ENCODE peak calls at places on chromosomes 5 and 9, in five cellular contexts. T, F, G, W and I are unnamed samples.

GRCh38 chr5:102048940-102049339 is 247.1 kb downstream of the SLCO4C1 start:
- DNase-seq in T (no peak), F (no peak), G (no peak), W (no peak), I (no peak)

GRCh38 chr5:154945695-154946301 is 4.9 kb downstream of the MRPL22 start:
- DNase-seq in T (peak), F (peak), G (peak), W (no peak), I (no peak)

GRCh38 chr9:110641350-110641749 is 27.2 kb upstream of the MUSK start:
- DNase-seq in T (no peak), F (no peak), G (no peak), W (peak), I (no peak)

GRCh38 chr5:137708796-137709559 is 26.9 kb downstream of the KLHL3 start:
- DNase-seq in T (no peak), F (no peak), G (no peak), W (no peak), I (no peak)

GRCh38 chr5:54603372-54603771 is 85.8 kb downstream of the SNX18 start:
- DNase-seq in T (no peak), F (no peak), G (no peak), W (no peak), I (no peak)

GRCh38 chr9:35645736-35646582 is 4.8 kb downstream of the SIT1 start:
- DNase-seq in T (peak), F (no peak), G (no peak), W (peak), I (peak)

GRCh38 chr5:173532689-173533250 is 83.7 kb downstream of the BOD1 start:
- DNase-seq in T (no peak), F (no peak), G (no peak), W (no peak), I (no peak)

GRCh38 chr9:77712533-77713130 is 64.5 kb upstream of the GNA14 start:
- DNase-seq in T (no peak), F (no peak), G (no peak), W (peak), I (no peak)

GRCh38 chr9:35962126-35962906 is 4.4 kb upstream of the OR2S2 start:
- DNase-seq in T (peak), F (no peak), G (no peak), W (peak), I (no peak)

GRCh38 chr9:6833518-6834192 is 75.9 kb downstream of the KDM4C start:
- DNase-seq in T (no peak), F (no peak), G (no peak), W (peak), I (no peak)

GRCh38 chr9:80030801-80031200 is 459.0 kb downstream of the TLE4 start:
- DNase-seq in T (no peak), F (no peak), G (no peak), W (peak), I (no peak)

GRCh38 chr5:154058055-154059038 is 19.6 kb downstream of the MFAP3 start:
- DNase-seq in T (no peak), F (peak), G (peak), W (peak), I (peak)

GRCh38 chr5:43573058-43573457 is 16.2 kb upstream of the PAIP1 start:
- DNase-seq in T (no peak), F (no peak), G (no peak), W (peak), I (no peak)

GRCh38 chr9:68685770-68686169 is 19.3 kb upstream of the PIP5K1B start:
- DNase-seq in T (peak), F (peak), G (peak), W (no peak), I (peak)

GRCh38 chr5:123701511-123702200 is 189.7 kb downstream of the CSNK1G3 start:
- DNase-seq in T (no peak), F (no peak), G (no peak), W (peak), I (no peak)

GRCh38 chr5:32542216-32543059 is 42.9 kb upstream of the SUB1 start:
- DNase-seq in T (no peak), F (peak), G (peak), W (peak), I (no peak)

GRCh38 chr9:6634441-6634840 is 11.1 kb downstream of the GLDC start:
- DNase-seq in T (no peak), F (no peak), G (no peak), W (no peak), I (no peak)

GRCh38 chr5:149549461-149550266 is 1.6 kb downstream of the CSNK1A1 start:
- DNase-seq in T (peak), F (peak), G (peak), W (peak), I (peak)

GRCh38 chr9:114627553-114627952 is 16.5 kb downstream of the TMEM268 start:
- DNase-seq in T (no peak), F (no peak), G (no peak), W (no peak), I (no peak)

GRCh38 chr9:133952598-133953550 is 39.2 kb downstream of the VAV2 start:
- DNase-seq in T (no peak), F (no peak), G (no peak), W (no peak), I (no peak)

GRCh38 chr9:13278368-13279246 is 885 bp downstream of the MPDZ start:
- DNase-seq in T (peak), F (no peak), G (no peak), W (peak), I (no peak)

GRCh38 chr5:42604171-42604711 is 152.4 kb upstream of the CCDC152 start:
- DNase-seq in T (no peak), F (no peak), G (no peak), W (no peak), I (no peak)

GRCh38 chr9:32161720-32162119 is 222.7 kb upstream of the ACO1 start:
- DNase-seq in T (no peak), F (no peak), G (no peak), W (no peak), I (no peak)

GRCh38 chr9:36166150-36166927 is 2.8 kb upstream of the CCIN start:
- DNase-seq in T (peak), F (peak), G (peak), W (peak), I (peak)

GRCh38 chr5:73451218-73452130 is 2.9 kb upstream of the FOXD1 start:
- DNase-seq in T (peak), F (peak), G (no peak), W (no peak), I (no peak)

GRCh38 chr9:86022687-86023266 is 76.6 kb downstream of the GOLM1 start:
- DNase-seq in T (no peak), F (no peak), G (no peak), W (peak), I (peak)

GRCh38 chr5:176676361-176676824 is 29.1 kb downstream of the TSPAN17 start:
- DNase-seq in T (no peak), F (peak), G (peak), W (no peak), I (no peak)

GRCh38 chr5:124810420-124810819 is 64.0 kb upstream of the ZNF608 start:
- DNase-seq in T (no peak), F (no peak), G (no peak), W (no peak), I (no peak)
- H2AFZ ChIP-seq in T (peak), F (peak), G (no peak), W (no peak), I (peak)

GRCh38 chr9:20028849-20029231 is 240.0 kb upstream of the SLC24A2 start:
- DNase-seq in T (no peak), F (no peak), G (no peak), W (peak), I (no peak)
- H2AFZ ChIP-seq in T (no peak), F (no peak), G (no peak), W (no peak), I (no peak)

GRCh38 chr5:171155621-171156020 is 153.4 kb upstream of the TLX3 start:
- DNase-seq in T (no peak), F (no peak), G (no peak), W (peak), I (no peak)
- H2AFZ ChIP-seq in T (no peak), F (no peak), G (no peak), W (no peak), I (no peak)

DNA sequence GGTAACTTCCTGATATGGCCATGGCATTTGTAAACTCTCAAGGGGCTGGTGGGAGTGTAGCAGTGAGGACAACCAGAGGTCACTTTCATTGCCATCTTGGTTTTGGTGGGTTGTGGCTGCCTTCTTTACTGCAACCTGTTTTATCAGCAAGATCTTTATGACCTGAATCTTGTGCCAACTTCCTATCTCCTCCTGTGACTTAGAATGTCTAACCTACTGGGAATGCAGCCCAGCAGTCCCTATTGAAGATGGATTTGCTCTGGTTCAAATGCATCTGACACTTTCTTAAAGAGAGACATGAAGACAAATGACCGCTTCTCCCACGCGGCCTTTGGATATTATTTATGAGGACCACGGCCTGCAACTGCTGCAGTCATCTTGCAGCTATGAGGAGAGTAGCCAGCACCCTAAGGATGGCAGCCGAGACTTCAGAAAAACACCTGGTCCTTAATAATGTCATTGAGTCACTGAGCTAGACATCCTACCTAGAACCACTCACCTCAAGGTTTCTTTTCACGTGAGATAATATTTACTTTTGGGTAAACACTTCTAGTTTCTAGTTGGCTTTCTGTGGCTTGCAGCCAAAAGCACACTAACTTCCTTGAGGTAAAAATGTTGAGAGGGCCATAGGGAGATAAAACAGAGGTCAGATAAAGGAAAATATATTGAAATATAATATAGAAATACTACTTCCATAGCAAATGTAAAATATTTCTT is 28.2 kb downstream of the CETN3 start:
- DNase-seq in T (no peak), F (no peak), G (no peak), W (peak), I (no peak)
- H2AFZ ChIP-seq in T (no peak), F (no peak), G (no peak), W (no peak), I (no peak)